ENCODE peak calls at places on chromosomes 5 and 9, in four cellular contexts. H, M, Z and Y are unnamed samples.

GRCh38 chr9:113302792-113303418 is at the start of gene RNF183:
- DNase-seq in H (no peak), M (no peak), Z (no peak), Y (peak)

GRCh38 chr9:7325980-7326379 is 473.6 kb downstream of the DMAC1 start:
- DNase-seq in M (no peak), Z (no peak), H (peak), Y (no peak)

GRCh38 chr5:2143088-2143487 is 260.4 kb upstream of the IRX4 start:
- DNase-seq in H (no peak), M (no peak), Z (peak), Y (no peak)

GRCh38 chr5:131997727-131998117 is 13.7 kb downstream of the ACSL6 start:
- DNase-seq in Z (no peak), M (no peak), H (no peak), Y (no peak)

GRCh38 chr5:18563853-18564252 is 929.6 kb downstream of the TAF11L14 start:
- DNase-seq in H (no peak), Z (no peak), M (no peak), Y (no peak)

GRCh38 chr5:124963236-124963929 is 216.9 kb upstream of the ZNF608 start:
- DNase-seq in H (peak), Z (no peak), M (no peak), Y (peak)

GRCh38 chr5:14357861-14358260 is 214.7 kb downstream of the TRIO start:
- DNase-seq in H (no peak), Z (no peak), M (no peak), Y (no peak)

GRCh38 chr5:3011764-3012017 is 260.2 kb upstream of the IRX2 start:
- DNase-seq in M (no peak), Z (peak), H (no peak), Y (no peak)

GRCh38 chr5:151213803-151214613 is 9.9 kb downstream of the CCDC69 start:
- DNase-seq in M (peak), H (peak), Z (peak), Y (no peak)

GRCh38 chr5:169006206-169006605 is 294.7 kb downstream of the SLIT3 start:
- DNase-seq in Z (no peak), M (no peak), H (no peak), Y (no peak)

GRCh38 chr5:18802336-18802735 is 1168.1 kb downstream of the TAF11L14 start:
- DNase-seq in Z (no peak), M (no peak), H (no peak), Y (no peak)

GRCh38 chr5:39599721-39600431 is 175.1 kb upstream of the DAB2 start:
- DNase-seq in Z (no peak), H (peak), M (no peak), Y (no peak)

GRCh38 chr5:10701567-10702039 is 59.4 kb downstream of the DAP start:
- DNase-seq in M (peak), Z (no peak), H (peak), Y (peak)

GRCh38 chr5:96434201-96434645 is 1.2 kb upstream of the PCSK1 start:
- DNase-seq in M (peak), H (peak), Z (peak), Y (peak)

GRCh38 chr9:137224850-137225694 is at the start of gene CYSRT1:
- DNase-seq in M (no peak), H (no peak), Z (no peak), Y (peak)

GRCh38 chr5:54412913-54413312 is 42.6 kb upstream of the HSPB3 start:
- DNase-seq in M (no peak), H (no peak), Z (no peak), Y (no peak)

GRCh38 chr9:15187589-15187988 is 119.4 kb downstream of the TTC39B start:
- DNase-seq in M (no peak), Z (no peak), H (no peak), Y (no peak)

GRCh38 chr5:38755171-38755570 is 90.6 kb upstream of the OSMR start:
- DNase-seq in Z (no peak), M (no peak), H (peak), Y (no peak)

GRCh38 chr9:24036459-24036858 is 210.4 kb upstream of the ELAVL2 start:
- DNase-seq in M (no peak), Z (no peak), H (no peak), Y (no peak)

GRCh38 chr5:173397531-173397930 is 69.3 kb upstream of the STC2 start:
- DNase-seq in M (no peak), Z (no peak), H (no peak), Y (no peak)

GRCh38 chr5:54518146-54519082 is 855 bp downstream of the SNX18 start:
- DNase-seq in M (peak), H (peak), Z (peak), Y (peak)

GRCh38 chr5:145984072-145984471 is 47.7 kb downstream of the SH3RF2 start:
- DNase-seq in Z (no peak), H (no peak), M (no peak), Y (no peak)

GRCh38 chr5:174097486-174098185 is 52.1 kb downstream of the NSG2 start:
- DNase-seq in M (no peak), Z (no peak), H (no peak), Y (no peak)

GRCh38 chr9:83656032-83656680 is 33.2 kb downstream of the IDNK start:
- DNase-seq in M (no peak), Z (no peak), H (no peak), Y (no peak)

GRCh38 chr9:38621434-38622082 is 1.2 kb upstream of the ANKRD18A start:
- DNase-seq in Z (no peak), M (peak), H (no peak), Y (peak)

GRCh38 chr5:141957367-141957993 is 522 bp downstream of the PCDH12 start:
- DNase-seq in H (no peak), Z (no peak), M (no peak), Y (no peak)

GRCh38 chr9:74348777-74349176 is 148.4 kb upstream of the RORB start:
- DNase-seq in M (no peak), Z (no peak), H (no peak), Y (no peak)

GRCh38 chr9:129111762-129112151 is 542 bp downstream of the PTPA start:
- DNase-seq in H (peak), M (no peak), Z (no peak), Y (peak)

GRCh38 chr9:32554107-32554506 is 1.7 kb upstream of the TOPORS start:
- DNase-seq in M (no peak), Z (no peak), H (peak), Y (no peak)

GRCh38 chr9:120869360-120869687 is 7.7 kb downstream of the PHF19 start:
- DNase-seq in Z (no peak), H (no peak), M (no peak), Y (no peak)

GRCh38 chr9:77679696-77680359 is 31.7 kb upstream of the GNA14 start:
- DNase-seq in M (no peak), Z (no peak), H (peak), Y (no peak)

GRCh38 chr5:7348168-7348802 is 47.7 kb upstream of the ADCY2 start:
- DNase-seq in H (no peak), Z (no peak), M (no peak), Y (no peak)

GRCh38 chr5:54589786-54590185 is 72.2 kb downstream of the SNX18 start:
- DNase-seq in M (no peak), H (no peak), Z (no peak), Y (no peak)

GRCh38 chr9:1460143-1460769 is 410.1 kb downstream of the DMRT2 start:
- DNase-seq in Z (no peak), H (no peak), M (no peak), Y (no peak)

GRCh38 chr9:7117676-7118561 is 360.1 kb downstream of the KDM4C start:
- DNase-seq in Z (no peak), H (peak), M (no peak), Y (no peak)

GRCh38 chr9:556199-556598 is 285.3 kb upstream of the DMRT1 start:
- DNase-seq in M (no peak), H (no peak), Z (no peak), Y (no peak)

GRCh38 chr9:95570150-95570549 is 53.4 kb upstream of the PTCH1 start:
- DNase-seq in Z (no peak), M (no peak), H (peak), Y (no peak)

GRCh38 chr5:81393783-81394718 is at the start of gene ACOT12:
- DNase-seq in M (no peak), H (peak), Z (no peak), Y (peak)

GRCh38 chr9:1052119-1052907 is 2.2 kb downstream of the DMRT2 start:
- DNase-seq in H (no peak), M (no peak), Z (no peak), Y (no peak)

GRCh38 chr9:128006360-128007024 is 25.7 kb upstream of the EEIG1 start:
- DNase-seq in M (no peak), H (no peak), Z (no peak), Y (peak)

GRCh38 chr5:548256-548655 is 24.0 kb upstream of the SLC9A3 start:
- DNase-seq in Z (no peak), M (no peak), H (no peak), Y (no peak)
- TF ChIP-seq CTCF in Z (no peak), M (no peak), H (no peak), Y (no peak)

DNA sequence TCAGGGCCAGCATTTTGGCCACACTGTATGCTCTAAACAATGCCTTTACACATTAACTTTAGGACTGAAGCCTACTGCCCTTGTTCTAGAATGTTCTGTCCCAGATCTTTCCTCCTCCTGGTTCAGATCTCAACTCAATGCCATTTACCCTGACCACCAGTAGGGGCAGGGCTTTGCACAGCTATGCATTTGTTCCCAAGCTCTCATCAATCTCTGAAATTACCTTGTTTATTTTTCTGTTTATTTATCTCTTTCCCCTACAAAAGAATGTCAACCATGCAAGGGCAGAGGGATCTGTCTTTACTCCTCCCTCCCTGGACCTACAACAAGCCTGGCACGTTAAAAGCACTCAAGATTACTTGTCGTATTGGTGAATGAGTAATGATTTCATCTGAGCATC is 612.9 kb downstream of the BNC2 start:
- DNase-seq in Z (no peak), H (no peak), M (no peak), Y (no peak)
- TF ChIP-seq CTCF in Z (peak), H (peak), M (no peak), Y (no peak)

DNA sequence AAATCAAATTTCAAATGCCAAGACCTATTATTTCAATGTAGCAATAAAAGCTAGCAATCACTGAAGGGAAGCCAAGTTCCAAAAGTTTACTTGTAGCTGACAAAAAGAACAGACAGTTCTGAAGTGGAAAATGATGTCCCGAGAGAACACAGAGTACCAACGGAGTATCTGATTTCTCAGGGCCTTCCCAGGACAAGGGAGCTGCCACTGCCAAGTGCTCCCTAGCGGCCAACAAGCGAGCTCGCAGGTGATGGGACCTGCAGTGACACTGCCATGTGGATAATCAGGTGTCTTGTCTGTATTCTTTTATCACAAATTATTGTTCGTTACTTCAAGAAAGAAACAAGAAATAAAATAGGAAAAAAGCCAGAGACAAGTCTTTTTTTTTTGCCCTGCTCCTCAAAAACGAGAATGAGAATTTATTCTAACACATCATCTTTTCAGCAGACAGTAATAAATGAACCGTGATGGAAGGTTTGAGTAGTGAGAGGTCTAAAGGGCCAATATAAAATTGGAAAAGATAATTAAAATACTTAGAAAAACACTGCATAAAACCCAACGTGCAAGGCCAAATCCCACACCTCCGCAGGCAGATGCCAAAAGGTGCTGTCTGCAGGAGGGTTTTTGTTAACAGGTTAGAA is 159.4 kb downstream of the MYO10 start:
- DNase-seq in H (peak), M (no peak), Z (no peak), Y (no peak)
- TF ChIP-seq CTCF in H (no peak), M (peak), Z (no peak), Y (no peak)

GRCh38 chr5:113382736-113383135 is 52.1 kb downstream of the TSSK1B start:
- DNase-seq in H (peak), M (no peak), Z (no peak), Y (no peak)

GRCh38 chr5:113378960-113379541 is 55.7 kb downstream of the TSSK1B start:
- DNase-seq in M (peak), H (peak), Z (peak), Y (peak)

GRCh38 chr5:113380299-113381014 is 54.3 kb downstream of the TSSK1B start:
- DNase-seq in M (no peak), Z (no peak), H (peak), Y (no peak)

GRCh38 chr5:113381015-113381326 is 53.8 kb downstream of the TSSK1B start:
- DNase-seq in M (no peak), H (no peak), Z (no peak), Y (no peak)

DNA sequence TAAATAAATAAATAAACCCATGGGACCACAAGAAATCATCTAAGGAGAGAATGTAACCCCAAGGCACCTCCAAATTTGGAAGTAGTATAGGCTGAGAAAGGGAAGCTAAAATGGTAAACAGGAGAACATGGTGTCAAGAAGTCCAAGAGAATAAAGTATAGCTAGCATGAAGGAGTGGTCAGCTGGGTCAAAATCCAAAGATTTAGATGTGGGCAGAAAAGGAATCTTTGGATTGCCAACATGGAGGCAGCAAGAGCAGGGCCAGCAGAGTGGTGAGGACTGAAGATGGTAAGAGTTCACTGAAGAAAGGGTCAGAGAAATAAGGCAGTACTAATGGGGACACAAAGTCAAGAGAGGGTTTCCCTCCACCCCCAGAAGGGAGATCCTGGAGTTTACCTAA is 53.0 kb downstream of the TSSK1B start:
- DNase-seq in M (no peak), Z (no peak), H (no peak), Y (no peak)
- TF ChIP-seq CTCF in M (no peak), Z (no peak), H (no peak), Y (no peak)

GRCh38 chr5:103465891-103466290 is 96.7 kb downstream of the NUDT12 start:
- DNase-seq in Z (no peak), M (no peak), H (peak), Y (no peak)

GRCh38 chr5:103461223-103461622 is 101.4 kb downstream of the NUDT12 start:
- DNase-seq in Z (no peak), M (no peak), H (peak), Y (no peak)

GRCh38 chr5:103466494-103466893 is 96.1 kb downstream of the NUDT12 start:
- DNase-seq in M (no peak), Z (no peak), H (peak), Y (no peak)

GRCh38 chr5:103467831-103468230 is 94.8 kb downstream of the NUDT12 start:
- DNase-seq in Z (no peak), M (no peak), H (no peak), Y (no peak)

DNA sequence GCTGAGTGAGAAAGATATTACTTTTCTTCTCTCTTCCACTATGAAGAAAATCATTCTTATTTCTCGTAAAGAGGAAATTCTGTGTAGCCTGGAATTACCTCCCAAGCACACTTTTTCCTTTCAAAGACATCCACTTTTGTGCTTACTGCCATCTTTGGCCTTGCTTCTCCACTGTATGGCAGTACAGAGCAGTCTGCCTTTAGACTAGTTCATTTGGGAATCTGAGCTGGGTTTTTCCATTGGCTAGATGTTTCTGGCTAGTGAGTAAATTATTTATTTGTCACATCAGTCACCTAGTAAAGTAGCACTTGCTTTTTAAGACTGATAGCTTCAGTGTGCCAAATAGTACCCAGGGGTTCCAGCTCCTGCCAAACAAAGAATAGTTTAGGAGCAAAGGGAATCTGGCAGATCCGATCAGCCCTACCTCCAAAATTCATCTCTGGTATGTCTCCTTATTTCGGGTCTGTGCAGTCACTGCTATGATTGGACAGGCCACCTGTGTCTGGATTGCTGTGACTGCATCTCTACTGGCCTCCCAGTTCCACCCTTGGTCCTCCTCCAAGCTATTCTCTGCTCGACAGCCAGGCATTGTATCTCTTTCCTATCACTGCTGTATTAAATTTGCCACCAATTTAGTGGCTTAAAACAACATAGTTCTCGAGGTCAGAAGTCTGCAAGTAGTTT is 97.6 kb downstream of the NUDT12 start:
- DNase-seq in M (no peak), H (peak), Z (no peak), Y (no peak)
- TF ChIP-seq CTCF in M (no peak), H (no peak), Z (no peak), Y (no peak)

GRCh38 chr9:136021171-136021890 is 60.2 kb upstream of the UBAC1 start:
- DNase-seq in M (no peak), Z (no peak), H (no peak), Y (no peak)
- TF ChIP-seq CTCF in M (no peak), Z (no peak), H (no peak), Y (no peak)